ENCODE peak calls at places on chromosomes 6 and 20, in ten cellular contexts. Z, X, O, Q, W, B, I, F, Y and G are unnamed samples.

GRCh38 chr6:136654086-136654485 is 103.9 kb upstream of the MAP7 start:
- DNase-seq in Z (no peak), X (no peak), O (no peak), Q (no peak), W (no peak), B (no peak), I (no peak), F (no peak), Y (no peak), G (no peak)

GRCh38 chr6:52130440-52130839 is 43.0 kb upstream of the PKHD1 start:
- DNase-seq in Z (no peak), X (no peak), O (no peak), Q (no peak), W (no peak), B (no peak), I (no peak), F (no peak), Y (no peak), G (no peak)

GRCh38 chr20:2729251-2729713 is 36.7 kb downstream of the EBF4 start:
- DNase-seq in Z (no peak), X (no peak), O (no peak), Q (no peak), W (no peak), B (no peak), I (no peak), F (no peak), Y (no peak), G (no peak)

GRCh38 chr6:20092071-20092566 is 120.2 kb downstream of the MBOAT1 start:
- DNase-seq in Z (peak; percentile 30), X (peak; percentile 59), O (no peak), Q (no peak), W (peak; percentile 32), B (no peak), I (no peak), F (no peak), Y (no peak), G (no peak)

GRCh38 chr6:167906899-167907298 is 80.2 kb downstream of the AFDN start:
- DNase-seq in Z (no peak), X (no peak), O (peak; percentile 41), Q (peak; percentile 73), W (no peak), B (peak; percentile 20), I (peak; percentile 30), F (peak; percentile 46), Y (peak; percentile 55), G (no peak)

GRCh38 chr6:158416841-158417759 is 104.8 kb downstream of the TULP4 start:
- DNase-seq in Z (no peak), X (peak; percentile 11), O (no peak), Q (no peak), W (no peak), B (no peak), I (no peak), F (no peak), Y (no peak), G (no peak)

GRCh38 chr20:64152906-64153305 is 11.3 kb upstream of the MYT1 start:
- DNase-seq in Z (no peak), X (no peak), O (no peak), Q (no peak), W (no peak), B (no peak), I (no peak), F (no peak), Y (no peak), G (no peak)

GRCh38 chr6:36252005-36252404 is 17.9 kb upstream of the PNPLA1 start:
- DNase-seq in Z (no peak), X (no peak), O (no peak), Q (no peak), W (no peak), B (no peak), I (no peak), F (no peak), Y (no peak), G (no peak)

DNA sequence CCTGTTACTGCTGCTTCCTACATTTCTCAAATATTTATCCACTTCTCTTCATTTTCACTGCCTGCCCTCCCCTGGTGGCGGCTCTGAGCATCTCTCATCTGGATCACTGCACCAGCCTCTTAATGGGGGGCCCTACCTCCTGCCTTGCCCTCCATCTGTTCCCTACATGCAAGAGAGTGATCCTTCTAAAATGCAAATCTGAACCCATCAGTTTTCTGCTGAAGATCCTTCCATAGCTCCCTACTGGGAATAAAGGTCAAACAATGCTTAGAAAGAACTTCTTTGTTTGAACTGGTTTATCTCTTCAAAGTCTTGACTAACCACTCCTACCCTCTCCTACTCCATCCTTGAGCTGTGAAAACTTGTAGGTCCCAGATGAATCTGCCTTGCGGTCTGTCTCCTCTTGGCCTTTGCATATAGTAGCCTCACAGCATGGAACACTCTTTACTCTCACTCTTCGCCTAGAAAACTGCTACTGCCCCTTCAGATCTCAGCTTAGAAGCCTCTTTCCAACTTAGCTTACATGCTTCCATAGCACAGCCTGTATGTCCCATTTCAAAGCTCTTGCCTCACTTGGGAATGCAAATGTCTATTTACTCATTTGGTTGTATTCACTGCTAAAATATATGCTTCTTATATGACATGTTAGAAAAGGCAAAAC is 119.3 kb downstream of the QRSL1 start:
- DNase-seq in Z (no peak), X (no peak), O (no peak), Q (no peak), W (no peak), B (no peak), I (no peak), F (no peak), Y (no peak), G (no peak)
- TF ChIP-seq CTCF in Z (peak; percentile 37), X (no peak), O (no peak), Q (no peak), W (no peak), B (no peak), I (no peak), F (no peak), Y (no peak), G (no peak)

GRCh38 chr6:26330835-26331808 is 33.9 kb upstream of the BTN3A2 start:
- DNase-seq in Z (no peak), X (peak; percentile 62), O (no peak), Q (no peak), W (peak; percentile 25), B (no peak), I (no peak), F (no peak), Y (no peak), G (no peak)

GRCh38 chr6:26329763-26330511 is 35.1 kb upstream of the BTN3A2 start:
- DNase-seq in Z (no peak), X (peak; percentile 68), O (no peak), Q (no peak), W (peak; percentile 52), B (no peak), I (no peak), F (no peak), Y (no peak), G (no peak)

GRCh38 chr6:26331809-26332226 is 33.2 kb upstream of the BTN3A2 start:
- DNase-seq in Z (no peak), X (no peak), O (no peak), Q (no peak), W (no peak), B (no peak), I (no peak), F (no peak), Y (no peak), G (no peak)

GRCh38 chr6:26327450-26328264 is 37.3 kb upstream of the BTN3A2 start:
- DNase-seq in Z (no peak), X (peak; percentile 81), O (no peak), Q (peak; percentile 56), W (peak; percentile 70), B (no peak), I (no peak), F (no peak), Y (no peak), G (no peak)

DNA sequence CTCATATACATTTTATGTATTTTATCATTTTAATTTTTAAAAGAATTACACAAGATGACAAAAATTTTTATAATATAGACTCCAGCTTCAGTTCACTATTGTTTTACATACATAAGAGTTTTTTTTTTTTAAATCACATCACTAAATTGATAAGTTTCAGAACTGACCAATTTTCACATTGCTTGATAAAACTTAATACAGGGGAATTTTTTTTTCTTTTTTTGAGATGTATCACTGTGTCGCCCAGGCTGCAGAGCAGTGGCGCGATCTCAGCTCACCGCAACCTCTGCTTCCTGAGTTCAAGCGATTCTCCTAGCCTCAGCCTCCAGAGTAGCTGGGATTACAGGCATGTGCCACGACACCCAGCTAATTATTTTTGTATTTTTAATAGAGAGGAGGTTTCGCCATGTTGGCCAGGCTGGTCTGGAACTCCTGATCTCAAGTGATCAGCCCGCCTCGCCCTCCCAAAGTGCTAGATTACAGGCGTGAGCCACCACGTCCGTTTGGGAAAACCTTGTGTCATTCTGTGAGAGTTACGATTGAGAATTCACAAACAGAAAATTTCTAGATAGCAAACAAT is 36.6 kb upstream of the BTN3A2 start:
- DNase-seq in Z (no peak), X (no peak), O (no peak), Q (no peak), W (peak; percentile 26), B (no peak), I (no peak), F (no peak), Y (no peak), G (no peak)
- H3K4me3 ChIP-seq in Z (peak overlapping the region; percentile 58), X (peak overlapping the region; percentile 43), O (no peak overlapping the region), Q (no peak overlapping the region), W (peak overlapping the region; percentile 46), B (no peak overlapping the region), I (no peak overlapping the region), F (no peak overlapping the region), Y (no peak overlapping the region), G (no peak overlapping the region)

GRCh38 chr20:41182296-41183212 is 45.2 kb downstream of the PLCG1 start:
- DNase-seq in Z (no peak), X (no peak), O (no peak), Q (no peak), W (no peak), B (no peak), I (no peak), F (no peak), Y (no peak), G (peak; percentile 77)

GRCh38 chr20:41185013-41185757 is 47.8 kb downstream of the PLCG1 start:
- DNase-seq in Z (no peak), X (no peak), O (no peak), Q (no peak), W (no peak), B (peak; percentile 47), I (no peak), F (no peak), Y (no peak), G (no peak)

GRCh38 chr20:41181567-41181966 is 44.2 kb downstream of the PLCG1 start:
- DNase-seq in Z (no peak), X (no peak), O (no peak), Q (no peak), W (no peak), B (no peak), I (no peak), F (no peak), Y (no peak), G (no peak)

GRCh38 chr20:41183391-41183790 is 46.0 kb downstream of the PLCG1 start:
- DNase-seq in Z (no peak), X (no peak), O (no peak), Q (no peak), W (no peak), B (no peak), I (no peak), F (no peak), Y (no peak), G (no peak)

DNA sequence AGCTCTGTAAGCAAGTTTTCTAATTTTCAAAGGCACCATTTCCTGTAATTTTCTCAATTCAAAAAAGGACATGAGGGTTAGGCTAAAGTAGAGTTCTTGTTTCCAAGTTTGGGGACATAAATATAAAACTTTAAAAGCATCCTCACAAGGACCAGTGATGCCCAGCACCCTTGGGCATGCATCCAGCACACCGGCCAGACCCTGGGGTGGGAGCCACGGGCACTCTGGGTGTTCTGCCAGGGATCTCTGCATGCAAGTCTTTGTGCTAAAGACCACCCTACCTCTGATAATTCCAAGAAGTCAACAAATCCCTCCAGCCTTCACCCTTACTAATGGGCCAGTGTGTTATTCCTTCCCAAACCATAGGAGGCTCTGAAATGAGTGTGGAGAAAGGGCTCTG is 46.5 kb downstream of the PLCG1 start:
- DNase-seq in Z (no peak), X (no peak), O (no peak), Q (no peak), W (no peak), B (no peak), I (no peak), F (no peak), Y (no peak), G (no peak)
- H3K27ac ChIP-seq in Z (no peak overlapping the region), X (no peak overlapping the region), O (no peak overlapping the region), Q (no peak overlapping the region), W (no peak overlapping the region), B (no peak overlapping the region), I (no peak overlapping the region), F (no peak overlapping the region), Y (no peak overlapping the region), G (no peak overlapping the region)

DNA sequence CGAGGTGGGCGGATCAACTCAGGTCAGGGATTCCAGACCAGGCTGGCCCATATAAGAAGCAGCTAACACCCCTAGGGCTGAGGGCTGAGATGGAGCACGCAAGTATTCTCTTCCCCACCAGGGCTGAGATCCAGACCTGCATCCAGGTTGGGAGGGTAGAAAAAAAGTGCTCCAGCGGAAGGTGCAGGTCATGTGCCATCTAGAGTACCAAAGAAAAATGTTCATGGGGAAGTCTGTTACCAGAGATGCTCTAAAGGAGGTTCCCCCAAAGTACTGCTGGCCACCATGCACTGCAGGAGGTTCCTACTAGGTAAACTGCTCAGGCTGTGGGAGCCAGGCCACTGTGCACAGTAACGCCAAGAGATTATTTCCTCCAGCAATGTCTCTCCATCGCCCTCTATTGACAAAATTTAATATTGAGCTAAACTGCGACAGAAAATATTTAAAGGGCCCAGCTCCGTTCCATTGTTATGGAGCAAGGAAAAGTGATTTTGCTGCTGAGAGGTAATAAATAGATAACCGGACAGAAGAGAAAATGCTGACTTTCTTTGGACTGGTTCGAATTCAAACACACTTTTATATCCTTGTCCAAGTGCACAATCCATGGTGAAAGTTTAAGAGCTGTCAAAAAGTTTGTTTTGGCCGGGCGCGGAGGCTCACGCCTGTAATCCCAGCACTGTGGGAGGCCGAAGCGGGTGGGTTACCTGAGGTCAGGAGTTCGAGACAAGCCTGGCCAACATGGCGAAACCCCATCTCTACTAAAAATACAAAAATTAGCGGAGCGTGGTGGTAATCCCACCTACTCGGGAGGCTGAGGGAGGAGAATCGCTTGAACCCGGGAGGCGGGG is 159.9 kb downstream of the OR2B2 start:
- DNase-seq in Z (peak; percentile 82), X (peak; percentile 76), O (peak; percentile 47), Q (peak; percentile 65), W (peak; percentile 72), B (peak; percentile 28), I (peak; percentile 42), F (no peak), Y (peak; percentile 43), G (no peak)
- TF ChIP-seq CTCF in Z (peak; percentile 95), X (peak; percentile 90), O (peak; percentile 67), Q (peak; percentile 94), W (peak; percentile 60), B (peak; percentile 76), I (peak; percentile 71), F (peak; percentile 85), Y (peak; percentile 79), G (peak; percentile 67)